ENCODE peak calls at places on chromosomes 1 and 21, in five cellular contexts. One of them, this sample, is unnamed.

GRCh38 chr1:152516082-152516481 is 1.8 kb downstream of the CRCT1 start:
- DNase-seq in K562: no peak
- DNase-seq in osteocyte: no peak
- DNase-seq in activated B cell treated with CpG ODN at 0.5 μM for 24 hours: no peak
- DNase-seq in suprapubic skin: no peak
- DNase-seq in this sample: no peak

GRCh38 chr1:228697209-228698016 is 37.9 kb upstream of the RHOU start:
- DNase-seq in activated B cell treated with CpG ODN at 0.5 μM for 24 hours: no peak
- DNase-seq in suprapubic skin: peak; percentile 85
- DNase-seq in osteocyte: no peak
- DNase-seq in K562: no peak
- DNase-seq in this sample: peak; percentile 51

GRCh38 chr1:234589854-234590620 is 19.9 kb downstream of the IRF2BP2 start:
- DNase-seq in osteocyte: no peak
- DNase-seq in suprapubic skin: no peak
- DNase-seq in K562: peak; percentile 45
- DNase-seq in activated B cell treated with CpG ODN at 0.5 μM for 24 hours: no peak
- DNase-seq in this sample: no peak

GRCh38 chr1:25505706-25506385 is 37.6 kb upstream of the LDLRAP1 start:
- DNase-seq in activated B cell treated with CpG ODN at 0.5 μM for 24 hours: no peak
- DNase-seq in suprapubic skin: no peak
- DNase-seq in K562: no peak
- DNase-seq in osteocyte: no peak
- DNase-seq in this sample: no peak

GRCh38 chr1:147202576-147202975 is 22.6 kb downstream of the FMO5 start:
- DNase-seq in activated B cell treated with CpG ODN at 0.5 μM for 24 hours: no peak
- DNase-seq in osteocyte: no peak
- DNase-seq in K562: no peak
- DNase-seq in suprapubic skin: no peak
- DNase-seq in this sample: no peak

GRCh38 chr1:220915117-220915440 is 35.8 kb downstream of the HLX start:
- DNase-seq in activated B cell treated with CpG ODN at 0.5 μM for 24 hours: no peak
- DNase-seq in osteocyte: no peak
- DNase-seq in suprapubic skin: no peak
- DNase-seq in K562: no peak
- DNase-seq in this sample: no peak

GRCh38 chr1:9482816-9483572 is 56.3 kb upstream of the SLC25A33 start:
- DNase-seq in activated B cell treated with CpG ODN at 0.5 μM for 24 hours: no peak
- DNase-seq in suprapubic skin: no peak
- DNase-seq in osteocyte: no peak
- DNase-seq in K562: no peak
- DNase-seq in this sample: no peak

GRCh38 chr1:34928865-34929496 is 469 bp downstream of the DLGAP3 start:
- DNase-seq in K562: peak; percentile 88
- DNase-seq in suprapubic skin: no peak
- DNase-seq in osteocyte: no peak
- DNase-seq in activated B cell treated with CpG ODN at 0.5 μM for 24 hours: peak; percentile 47
- DNase-seq in this sample: no peak

GRCh38 chr21:15751561-15751960 is 21.8 kb downstream of the USP25 start:
- DNase-seq in activated B cell treated with CpG ODN at 0.5 μM for 24 hours: no peak
- DNase-seq in osteocyte: no peak
- DNase-seq in K562: no peak
- DNase-seq in suprapubic skin: no peak
- DNase-seq in this sample: no peak

GRCh38 chr1:228530951-228531731 is 44.0 kb downstream of the RNF187 start:
- DNase-seq in osteocyte: no peak
- DNase-seq in K562: no peak
- DNase-seq in suprapubic skin: peak; percentile 29
- DNase-seq in activated B cell treated with CpG ODN at 0.5 μM for 24 hours: no peak
- DNase-seq in this sample: peak; percentile 4

GRCh38 chr1:86356247-86356646 is 39.9 kb downstream of the ODF2L start:
- DNase-seq in osteocyte: no peak
- DNase-seq in K562: no peak
- DNase-seq in activated B cell treated with CpG ODN at 0.5 μM for 24 hours: no peak
- DNase-seq in suprapubic skin: no peak
- DNase-seq in this sample: no peak

GRCh38 chr21:18951291-18952038 is 547.9 kb upstream of the TMPRSS15 start:
- DNase-seq in activated B cell treated with CpG ODN at 0.5 μM for 24 hours: no peak
- DNase-seq in osteocyte: no peak
- DNase-seq in K562: no peak
- DNase-seq in suprapubic skin: no peak
- DNase-seq in this sample: no peak

GRCh38 chr1:34002810-34003209 is 138.9 kb downstream of the HMGB4 start:
- DNase-seq in activated B cell treated with CpG ODN at 0.5 μM for 24 hours: no peak
- DNase-seq in osteocyte: no peak
- DNase-seq in K562: no peak
- DNase-seq in suprapubic skin: no peak
- DNase-seq in this sample: no peak

GRCh38 chr1:182217071-182217470 is 155.6 kb upstream of the ZNF648 start:
- DNase-seq in K562: no peak
- DNase-seq in activated B cell treated with CpG ODN at 0.5 μM for 24 hours: no peak
- DNase-seq in suprapubic skin: no peak
- DNase-seq in osteocyte: no peak
- DNase-seq in this sample: no peak

GRCh38 chr1:1309525-1310385 is 1.4 kb downstream of the PUSL1 start:
- DNase-seq in osteocyte: no peak
- DNase-seq in suprapubic skin: no peak
- DNase-seq in activated B cell treated with CpG ODN at 0.5 μM for 24 hours: no peak
- DNase-seq in K562: no peak
- DNase-seq in this sample: no peak

GRCh38 chr1:61533546-61533945 is 191.4 kb downstream of the TM2D1 start:
- DNase-seq in K562: no peak
- DNase-seq in suprapubic skin: no peak
- DNase-seq in activated B cell treated with CpG ODN at 0.5 μM for 24 hours: no peak
- DNase-seq in osteocyte: no peak
- DNase-seq in this sample: no peak

GRCh38 chr1:9106286-9106685 is 22.6 kb downstream of the GPR157 start:
- DNase-seq in activated B cell treated with CpG ODN at 0.5 μM for 24 hours: no peak
- DNase-seq in osteocyte: no peak
- DNase-seq in K562: no peak
- DNase-seq in suprapubic skin: no peak
- DNase-seq in this sample: no peak

GRCh38 chr1:2396476-2396875 is 4.8 kb downstream of the RER1 start:
- DNase-seq in K562: peak; percentile 45
- DNase-seq in osteocyte: no peak
- DNase-seq in activated B cell treated with CpG ODN at 0.5 μM for 24 hours: no peak
- DNase-seq in suprapubic skin: no peak
- DNase-seq in this sample: no peak

GRCh38 chr1:225567789-225568188 is 85.1 kb downstream of the ENAH start:
- DNase-seq in activated B cell treated with CpG ODN at 0.5 μM for 24 hours: no peak
- DNase-seq in suprapubic skin: no peak
- DNase-seq in osteocyte: no peak
- DNase-seq in K562: no peak
- DNase-seq in this sample: no peak

GRCh38 chr21:46116846-46117585 is 19.1 kb downstream of the COL6A2 start:
- DNase-seq in suprapubic skin: peak; percentile 75
- DNase-seq in osteocyte: peak; percentile 91
- DNase-seq in activated B cell treated with CpG ODN at 0.5 μM for 24 hours: peak; percentile 14
- DNase-seq in K562: no peak
- DNase-seq in this sample: peak; percentile 37

GRCh38 chr21:42552407-42553336 is 39.0 kb downstream of the SLC37A1 start:
- DNase-seq in suprapubic skin: peak; percentile 20
- DNase-seq in osteocyte: no peak
- DNase-seq in activated B cell treated with CpG ODN at 0.5 μM for 24 hours: no peak
- DNase-seq in K562: no peak
- DNase-seq in this sample: no peak

GRCh38 chr1:24925082-24925779 is 4.8 kb downstream of the RUNX3 start:
- DNase-seq in suprapubic skin: no peak
- DNase-seq in activated B cell treated with CpG ODN at 0.5 μM for 24 hours: peak; percentile 52
- DNase-seq in osteocyte: no peak
- DNase-seq in K562: no peak
- DNase-seq in this sample: no peak

GRCh38 chr21:38352536-38353219 is 95.9 kb downstream of the KCNJ15 start:
- DNase-seq in osteocyte: peak; percentile 88
- DNase-seq in K562: peak; percentile 71
- DNase-seq in suprapubic skin: peak; percentile 79
- DNase-seq in activated B cell treated with CpG ODN at 0.5 μM for 24 hours: no peak
- DNase-seq in this sample: peak; percentile 59

GRCh38 chr1:219812491-219813221 is 115.7 kb downstream of the SLC30A10 start:
- DNase-seq in activated B cell treated with CpG ODN at 0.5 μM for 24 hours: no peak
- DNase-seq in K562: peak; percentile 80
- DNase-seq in suprapubic skin: no peak
- DNase-seq in osteocyte: no peak
- DNase-seq in this sample: no peak

GRCh38 chr1:23704834-23705495 is 13.4 kb downstream of the RPL11 start:
- DNase-seq in osteocyte: no peak
- DNase-seq in suprapubic skin: no peak
- DNase-seq in activated B cell treated with CpG ODN at 0.5 μM for 24 hours: no peak
- DNase-seq in K562: no peak
- DNase-seq in this sample: no peak

GRCh38 chr1:84000954-84001495 is 2.1 kb upstream of the TTLL7 start:
- DNase-seq in osteocyte: no peak
- DNase-seq in suprapubic skin: no peak
- DNase-seq in activated B cell treated with CpG ODN at 0.5 μM for 24 hours: no peak
- DNase-seq in K562: no peak
- DNase-seq in this sample: no peak

GRCh38 chr1:6045110-6045502 is 582 bp upstream of the KCNAB2 start:
- DNase-seq in osteocyte: no peak
- DNase-seq in K562: no peak
- DNase-seq in suprapubic skin: no peak
- DNase-seq in activated B cell treated with CpG ODN at 0.5 μM for 24 hours: no peak
- DNase-seq in this sample: no peak

GRCh38 chr1:46205141-46205540 is 2.0 kb downstream of the LURAP1 start:
- DNase-seq in K562: no peak
- DNase-seq in osteocyte: no peak
- DNase-seq in suprapubic skin: no peak
- DNase-seq in activated B cell treated with CpG ODN at 0.5 μM for 24 hours: no peak
- DNase-seq in this sample: no peak

GRCh38 chr21:46294647-46295176 is 8.6 kb downstream of the YBEY start:
- DNase-seq in activated B cell treated with CpG ODN at 0.5 μM for 24 hours: no peak
- DNase-seq in suprapubic skin: no peak
- DNase-seq in K562: peak; percentile 72
- DNase-seq in osteocyte: no peak
- DNase-seq in this sample: no peak

GRCh38 chr21:21101911-21102310 is 103.7 kb downstream of the NCAM2 start:
- DNase-seq in osteocyte: no peak
- DNase-seq in K562: peak; percentile 10
- DNase-seq in activated B cell treated with CpG ODN at 0.5 μM for 24 hours: no peak
- DNase-seq in suprapubic skin: no peak
- DNase-seq in this sample: no peak

GRCh38 chr21:36478207-36478701 is 1.7 kb downstream of the CLDN14 start:
- DNase-seq in osteocyte: no peak
- DNase-seq in suprapubic skin: no peak
- DNase-seq in activated B cell treated with CpG ODN at 0.5 μM for 24 hours: no peak
- DNase-seq in K562: no peak
- DNase-seq in this sample: no peak

GRCh38 chr1:198575715-198576641 is 35.5 kb upstream of the ATP6V1G3 start:
- DNase-seq in activated B cell treated with CpG ODN at 0.5 μM for 24 hours: no peak
- DNase-seq in K562: no peak
- DNase-seq in osteocyte: no peak
- DNase-seq in suprapubic skin: no peak
- DNase-seq in this sample: no peak

GRCh38 chr1:229155472-229155871 is 115.4 kb upstream of the RAB4A start:
- DNase-seq in K562: no peak
- DNase-seq in activated B cell treated with CpG ODN at 0.5 μM for 24 hours: no peak
- DNase-seq in suprapubic skin: no peak
- DNase-seq in osteocyte: no peak
- DNase-seq in this sample: peak; percentile 74

GRCh38 chr1:43522776-43523480 is 7.8 kb upstream of the PTPRF start:
- DNase-seq in activated B cell treated with CpG ODN at 0.5 μM for 24 hours: no peak
- DNase-seq in osteocyte: no peak
- DNase-seq in suprapubic skin: peak; percentile 41
- DNase-seq in K562: peak; percentile 94
- DNase-seq in this sample: no peak

GRCh38 chr1:234544094-234544579 is 65.2 kb upstream of the TARBP1 start:
- DNase-seq in K562: peak; percentile 45
- DNase-seq in suprapubic skin: no peak
- DNase-seq in osteocyte: no peak
- DNase-seq in activated B cell treated with CpG ODN at 0.5 μM for 24 hours: no peak
- DNase-seq in this sample: peak; percentile 58

GRCh38 chr1:145906954-145907755 is 2.7 kb downstream of the ITGA10 start:
- DNase-seq in suprapubic skin: no peak
- DNase-seq in K562: no peak
- DNase-seq in activated B cell treated with CpG ODN at 0.5 μM for 24 hours: no peak
- DNase-seq in osteocyte: no peak
- DNase-seq in this sample: no peak

GRCh38 chr1:145898756-145899155 is 11.1 kb downstream of the ITGA10 start:
- DNase-seq in osteocyte: no peak
- DNase-seq in activated B cell treated with CpG ODN at 0.5 μM for 24 hours: no peak
- DNase-seq in suprapubic skin: no peak
- DNase-seq in K562: no peak
- DNase-seq in this sample: no peak

GRCh38 chr1:145897969-145898368 is 11.9 kb downstream of the ITGA10 start:
- DNase-seq in suprapubic skin: no peak
- DNase-seq in K562: no peak
- DNase-seq in osteocyte: no peak
- DNase-seq in activated B cell treated with CpG ODN at 0.5 μM for 24 hours: no peak
- DNase-seq in this sample: no peak

GRCh38 chr1:145895471-145895870 is 9.8 kb upstream of the ANKRD35 start:
- DNase-seq in suprapubic skin: peak; percentile 18
- DNase-seq in K562: no peak
- DNase-seq in activated B cell treated with CpG ODN at 0.5 μM for 24 hours: no peak
- DNase-seq in osteocyte: no peak
- DNase-seq in this sample: no peak

GRCh38 chr1:145901312-145902021 is 8.4 kb downstream of the ITGA10 start:
- DNase-seq in osteocyte: no peak
- DNase-seq in K562: no peak
- DNase-seq in suprapubic skin: no peak
- DNase-seq in activated B cell treated with CpG ODN at 0.5 μM for 24 hours: no peak
- DNase-seq in this sample: no peak
- TF ChIP-seq CTCF in osteocyte: no peak
- TF ChIP-seq CTCF in K562: peak; percentile 41
- TF ChIP-seq CTCF in suprapubic skin: no peak
- TF ChIP-seq CTCF in activated B cell treated with CpG ODN at 0.5 μM for 24 hours: no peak
- TF ChIP-seq CTCF in this sample: no peak

GRCh38 chr1:212207118-212207517 is 78.1 kb upstream of the PPP2R5A start:
- DNase-seq in activated B cell treated with CpG ODN at 0.5 μM for 24 hours: no peak
- DNase-seq in osteocyte: no peak
- DNase-seq in suprapubic skin: no peak
- DNase-seq in K562: no peak
- DNase-seq in this sample: no peak
- TF ChIP-seq CTCF in activated B cell treated with CpG ODN at 0.5 μM for 24 hours: no peak
- TF ChIP-seq CTCF in osteocyte: no peak
- TF ChIP-seq CTCF in suprapubic skin: no peak
- TF ChIP-seq CTCF in K562: no peak
- TF ChIP-seq CTCF in this sample: no peak

GRCh38 chr1:28775121-28775942 is 36.6 kb upstream of the OPRD1 start:
- DNase-seq in activated B cell treated with CpG ODN at 0.5 μM for 24 hours: peak; percentile 62
- DNase-seq in K562: no peak
- DNase-seq in suprapubic skin: peak; percentile 88
- DNase-seq in osteocyte: no peak
- DNase-seq in this sample: peak; percentile 68
- TF ChIP-seq CTCF in activated B cell treated with CpG ODN at 0.5 μM for 24 hours: no peak
- TF ChIP-seq CTCF in K562: no peak
- TF ChIP-seq CTCF in suprapubic skin: no peak
- TF ChIP-seq CTCF in osteocyte: no peak
- TF ChIP-seq CTCF in this sample: no peak

DNA sequence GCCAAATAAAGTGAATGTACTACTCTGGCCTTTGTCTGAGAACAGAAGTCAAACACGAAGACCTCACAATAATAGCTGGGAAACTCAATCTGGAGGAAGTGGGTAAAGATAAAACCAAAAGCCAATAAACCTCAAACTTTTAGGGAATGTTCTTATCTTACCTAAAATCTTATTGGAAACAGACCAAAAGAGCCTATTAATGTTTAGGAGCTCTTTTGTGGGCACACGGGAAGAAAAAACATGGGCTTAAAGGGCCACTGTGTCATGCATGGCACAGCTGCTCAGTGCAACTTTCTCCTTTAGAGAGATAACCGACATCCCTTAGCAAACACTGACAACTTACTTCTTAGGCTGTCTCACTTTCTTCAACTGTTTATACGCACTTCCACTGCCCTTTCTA is 16.1 kb downstream of the EIF2B3 start:
- DNase-seq in suprapubic skin: no peak
- DNase-seq in activated B cell treated with CpG ODN at 0.5 μM for 24 hours: no peak
- DNase-seq in K562: no peak
- DNase-seq in osteocyte: no peak
- DNase-seq in this sample: no peak
- TF ChIP-seq CTCF in suprapubic skin: no peak
- TF ChIP-seq CTCF in activated B cell treated with CpG ODN at 0.5 μM for 24 hours: no peak
- TF ChIP-seq CTCF in K562: no peak
- TF ChIP-seq CTCF in osteocyte: no peak
- TF ChIP-seq CTCF in this sample: no peak

This sample was measured in CD14-positive monocyte.